ENCODE peak calls at places on chromosomes 1 and 21, in six cellular contexts. N, G, R, I, D and F are unnamed samples.
A peak's percentile ranks its signal among the peaks of the same experiment; 100 is the strongest.

GRCh38 chr1:193211539-193211938 is 25.1 kb upstream of the B3GALT2 start:
- DNase-seq in N (no peak), G (no peak), R (peak; percentile 59), I (no peak), D (no peak), F (peak; percentile 90)

GRCh38 chr21:34198232-34199120 is 125.1 kb downstream of the MRPS6 start:
- DNase-seq in N (no peak), G (no peak), R (no peak), I (no peak), D (no peak), F (no peak)

GRCh38 chr1:228109962-228110488 is 926 bp upstream of the MRPL55 start:
- DNase-seq in N (peak; percentile 52), G (no peak), R (no peak), I (no peak), D (no peak), F (no peak)

GRCh38 chr1:216523449-216524190 is 100.4 kb upstream of the USH2A start:
- DNase-seq in N (no peak), G (no peak), R (peak; percentile 66), I (no peak), D (no peak), F (no peak)

GRCh38 chr1:222711319-222712252 is 705 bp downstream of the AIDA start:
- DNase-seq in N (peak; percentile 51), G (peak; percentile 30), R (no peak), I (peak; percentile 51), D (peak; percentile 24), F (peak; percentile 80)

GRCh38 chr1:73576084-73576483 is 621.9 kb downstream of the LRRIQ3 start:
- DNase-seq in N (no peak), G (no peak), R (no peak), I (no peak), D (no peak), F (no peak)

GRCh38 chr1:160658162-160658955 is 11.5 kb upstream of the SLAMF1 start:
- DNase-seq in N (no peak), G (no peak), R (no peak), I (no peak), D (no peak), F (no peak)

GRCh38 chr21:45889115-45889708 is 92.4 kb upstream of the COL6A1 start:
- DNase-seq in N (no peak), G (no peak), R (no peak), I (no peak), D (no peak), F (no peak)

GRCh38 chr1:218501073-218501612 is 156.0 kb downstream of the TGFB2 start:
- DNase-seq in N (no peak), G (no peak), R (no peak), I (no peak), D (no peak), F (no peak)

GRCh38 chr1:54409156-54410142 is 3.3 kb upstream of the SSBP3 start:
- DNase-seq in N (no peak), G (no peak), R (no peak), I (no peak), D (no peak), F (no peak)

GRCh38 chr1:19081218-19081893 is 124.9 kb upstream of the IFFO2 start:
- DNase-seq in N (no peak), G (no peak), R (no peak), I (peak; percentile 46), D (no peak), F (no peak)

GRCh38 chr1:202106340-202107284 is 16.1 kb upstream of the GPR37L1 start:
- DNase-seq in N (no peak), G (no peak), R (no peak), I (no peak), D (no peak), F (peak; percentile 56)

GRCh38 chr1:240965581-240966091 is 353.7 kb upstream of the GREM2 start:
- DNase-seq in N (no peak), G (no peak), R (no peak), I (no peak), D (no peak), F (no peak)

GRCh38 chr1:81760487-81761097 is 40.1 kb upstream of the ADGRL2 start:
- DNase-seq in N (no peak), G (no peak), R (peak; percentile 3), I (no peak), D (no peak), F (no peak)

GRCh38 chr1:221777434-221778072 is 35.7 kb upstream of the DUSP10 start:
- DNase-seq in N (no peak), G (no peak), R (no peak), I (no peak), D (no peak), F (no peak)

DNA sequence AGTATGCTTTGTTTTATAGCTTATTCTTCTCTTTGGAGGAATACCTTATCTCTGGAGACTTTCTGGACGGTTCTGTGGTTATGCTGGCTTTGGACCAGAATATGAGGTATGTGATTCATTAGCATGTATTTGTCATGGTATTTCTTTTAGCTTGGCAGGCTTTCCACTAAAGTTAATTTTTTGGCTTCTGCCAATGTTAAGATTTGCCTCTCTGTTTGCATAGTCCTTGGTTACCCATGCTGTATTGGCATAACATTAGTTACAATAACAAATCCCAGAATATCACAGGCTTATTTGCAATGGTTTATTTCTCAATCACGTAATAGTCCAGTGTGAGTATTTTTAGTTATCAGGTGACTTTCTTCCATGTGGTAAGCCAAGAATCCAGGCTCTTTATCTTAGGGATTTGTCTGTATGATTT is 9.7 kb downstream of the ZMPSTE24 start:
- DNase-seq in N (no peak), G (no peak), R (peak; percentile 87), I (no peak), D (no peak), F (peak; percentile 48)
- H3K27ac ChIP-seq in N (peak overlapping the region; percentile 74), G (no peak overlapping the region), R (no peak overlapping the region), I (peak overlapping the region; percentile 68), D (peak overlapping the region; percentile 94), F (peak overlapping the region; percentile 82)

DNA sequence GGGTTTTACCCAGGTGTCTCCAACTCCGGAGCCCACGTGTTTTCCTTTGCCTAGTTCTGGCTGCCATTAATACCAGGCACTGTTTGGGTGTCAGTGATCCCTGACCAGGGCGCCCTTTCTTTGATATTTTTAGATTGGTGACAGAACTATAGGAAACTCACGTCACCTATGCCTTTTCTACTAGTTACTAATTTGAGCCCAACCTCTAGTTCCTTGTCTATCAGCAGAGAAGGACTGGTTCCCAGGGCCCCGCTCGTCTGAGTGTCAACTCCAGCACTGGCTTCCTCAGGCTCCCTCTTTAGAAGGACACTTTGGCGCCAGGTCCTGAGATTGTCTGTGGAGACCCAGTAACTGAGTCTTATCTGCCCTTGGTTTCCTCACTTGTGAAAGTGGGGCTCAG is 9.4 kb downstream of the MFN2 start:
- DNase-seq in N (no peak), G (no peak), R (no peak), I (no peak), D (no peak), F (no peak)
- H3K27ac ChIP-seq in N (no peak overlapping the region), G (no peak overlapping the region), R (no peak overlapping the region), I (peak overlapping the region; percentile 56), D (no peak overlapping the region), F (peak overlapping the region; percentile 13)

GRCh38 chr1:38778051-38778450 is 81.5 kb downstream of the RRAGC start:
- DNase-seq in N (no peak), G (no peak), R (no peak), I (no peak), D (no peak), F (no peak)
- H3K27ac ChIP-seq in N (no peak overlapping the region), G (no peak overlapping the region), R (no peak overlapping the region), I (no peak overlapping the region), D (no peak overlapping the region), F (no peak overlapping the region)

GRCh38 chr1:178417858-178418257 is 78.9 kb downstream of the CLEC20A start:
- DNase-seq in N (no peak), G (no peak), R (peak; percentile 20), I (no peak), D (no peak), F (peak; percentile 80)
- H3K27ac ChIP-seq in N (no peak overlapping the region), G (no peak overlapping the region), R (no peak overlapping the region), I (no peak overlapping the region), D (no peak overlapping the region), F (peak overlapping the region; percentile 63)

GRCh38 chr1:154599658-154600057 is 8.3 kb downstream of the ADAR start:
- DNase-seq in N (no peak), G (no peak), R (no peak), I (no peak), D (no peak), F (no peak)
- H3K27ac ChIP-seq in N (no peak overlapping the region), G (no peak overlapping the region), R (peak overlapping the region; percentile 12), I (peak overlapping the region; percentile 40), D (peak overlapping the region; percentile 55), F (no peak overlapping the region)

GRCh38 chr1:12170263-12170671 is 3.5 kb downstream of the TNFRSF1B start:
- DNase-seq in N (peak; percentile 14), G (no peak), R (no peak), I (no peak), D (no peak), F (no peak)
- H3K27ac ChIP-seq in N (no peak overlapping the region), G (no peak overlapping the region), R (no peak overlapping the region), I (peak overlapping the region; percentile 90), D (no peak overlapping the region), F (no peak overlapping the region)

GRCh38 chr1:58883037-58883887 is 99.4 kb upstream of the JUN start:
- DNase-seq in N (peak; percentile 59), G (no peak), R (peak; percentile 79), I (peak; percentile 79), D (peak; percentile 55), F (peak; percentile 89)

GRCh38 chr1:58886611-58887010 is 102.8 kb upstream of the JUN start:
- DNase-seq in N (peak; percentile 30), G (no peak), R (no peak), I (peak; percentile 63), D (no peak), F (no peak)

GRCh38 chr1:58885998-58886397 is 102.2 kb upstream of the JUN start:
- DNase-seq in N (no peak), G (no peak), R (no peak), I (peak; percentile 62), D (no peak), F (no peak)

GRCh38 chr1:58883888-58884482 is 100.1 kb upstream of the JUN start:
- DNase-seq in N (no peak), G (no peak), R (no peak), I (no peak), D (no peak), F (no peak)

DNA sequence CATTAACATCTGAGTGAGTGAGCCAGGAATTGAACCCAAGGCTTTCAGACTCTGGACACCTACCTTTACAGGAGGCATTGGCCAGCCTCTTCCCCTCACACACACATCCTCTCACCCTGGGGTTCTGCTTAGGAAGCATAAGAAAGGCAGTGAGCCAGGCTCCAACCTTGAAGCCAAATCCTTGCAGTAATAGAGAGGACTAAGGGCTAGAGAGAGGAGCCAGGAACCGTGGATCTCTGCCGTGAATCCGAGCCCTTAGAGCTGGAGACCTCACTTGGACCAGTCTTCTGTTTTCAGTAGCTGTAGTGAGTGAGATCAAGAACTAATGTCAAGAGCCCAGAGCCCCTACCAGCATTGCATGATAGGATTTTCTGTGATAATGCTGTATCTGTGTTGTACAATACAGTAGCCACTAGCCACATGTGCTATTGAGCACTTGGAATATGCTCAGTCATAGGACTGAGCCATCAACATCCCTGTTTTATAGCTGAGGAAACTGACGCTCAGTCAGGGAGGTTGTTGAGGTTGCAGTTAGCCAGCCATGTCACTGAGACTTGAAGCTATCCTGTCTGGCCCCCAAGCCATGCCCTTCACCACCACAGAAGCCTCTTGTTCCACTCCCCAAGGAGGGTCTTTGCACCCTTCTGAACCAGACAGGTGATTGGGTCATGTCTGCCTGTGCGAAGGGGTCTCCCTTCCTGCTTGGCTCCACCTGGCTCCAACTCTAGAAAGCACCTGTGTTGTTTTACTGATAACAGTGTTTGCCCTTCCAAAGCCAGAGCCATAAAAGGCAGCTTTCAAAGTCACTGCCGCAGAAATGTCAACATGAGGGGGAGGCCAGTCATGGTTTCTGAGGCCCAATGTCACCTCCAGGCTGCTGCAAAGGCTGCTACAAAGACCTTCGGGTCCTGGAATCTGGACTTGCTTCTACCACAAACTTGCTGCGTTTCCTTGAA is 101.1 kb upstream of the JUN start:
- DNase-seq in N (peak; percentile 60), G (no peak), R (no peak), I (peak; percentile 67), D (no peak), F (no peak)
- H3K27ac ChIP-seq in N (no peak overlapping the region), G (no peak overlapping the region), R (no peak overlapping the region), I (peak overlapping the region; percentile 81), D (peak overlapping the region; percentile 83), F (no peak overlapping the region)

GRCh38 chr1:167654975-167655575 is 25.0 kb downstream of the RCSD1 start:
- DNase-seq in N (no peak), G (no peak), R (no peak), I (no peak), D (no peak), F (no peak)
- H3K27ac ChIP-seq in N (no peak overlapping the region), G (no peak overlapping the region), R (no peak overlapping the region), I (no peak overlapping the region), D (no peak overlapping the region), F (no peak overlapping the region)